ENCODE peak calls at places on chromosomes 12 and 14, in four cellular contexts. P is naive thymus-derived CD8-positive, alpha-beta T cell; V is activated gamma-delta T cell treated with Interleukin-2 at 50 U/mL for 16 hours; G is MM.1S. W is an unnamed sample.
A peak's percentile ranks its signal among the peaks of the same experiment; 100 is the strongest.

GRCh38 chr14:73427516-73428264 is 30.7 kb downstream of the NUMB start:
- DNase-seq in V (no peak), P (no peak), G (no peak), W (no peak)

GRCh38 chr14:85528882-85529585 is 910 bp upstream of the FLRT2 start:
- DNase-seq in G (no peak), P (no peak), V (no peak), W (no peak)

GRCh38 chr12:109927622-109928021 is 27.5 kb downstream of the TCHP start:
- DNase-seq in P (no peak), V (peak; percentile 30), G (no peak), W (peak; percentile 29)

GRCh38 chr12:114913871-114914801 is 230.2 kb upstream of the TBX3 start:
- DNase-seq in P (no peak), V (no peak), G (no peak), W (no peak)

GRCh38 chr14:20684662-20685456 is 499 bp downstream of the RNASE4 start:
- DNase-seq in P (no peak), G (no peak), V (no peak), W (no peak)

GRCh38 chr12:89261210-89261609 is 91.1 kb downstream of the DUSP6 start:
- DNase-seq in V (no peak), P (no peak), G (no peak), W (no peak)

GRCh38 chr12:57127101-57127709 is 1.1 kb upstream of the LRP1 start:
- DNase-seq in V (peak; percentile 33), G (peak; percentile 56), P (no peak), W (peak; percentile 32)

GRCh38 chr14:54299393-54300363 is 97.1 kb upstream of the CDKN3 start:
- DNase-seq in V (no peak), P (no peak), G (no peak), W (no peak)

W was measured in central memory CD4-positive, alpha-beta T cell.